ENCODE peak calls at places on chromosomes 5 and 9, in ten cellular contexts. V is right cardiac atrium; W is body of pancreas; K is H9; Z is thoracic aorta; R is CD4-positive, alpha-beta memory T cell; C is sigmoid colon; I is A549; O is brain microvascular endothelial cell; Q is breast epithelium. N is an unnamed sample.
A peak's percentile ranks its signal among the peaks of the same experiment; 100 is the strongest.

GRCh38 chr5:126108505-126108904 is 314.7 kb upstream of the GRAMD2B start:
- DNase-seq in V (no peak), W (no peak), K (peak; percentile 36), Z (no peak), R (no peak), C (no peak), I (no peak), O (no peak), Q (no peak), N (no peak)

GRCh38 chr9:98530806-98531386 is 177.8 kb downstream of the GABBR2 start:
- DNase-seq in V (no peak), W (no peak), K (no peak), Z (no peak), R (no peak), C (no peak), I (no peak), O (no peak), Q (no peak), N (no peak)

GRCh38 chr5:388266-389196 is 54.4 kb upstream of the EXOC3 start:
- DNase-seq in V (no peak), W (no peak), K (no peak), Z (no peak), R (no peak), C (peak; percentile 59), I (no peak), O (no peak), Q (no peak), N (no peak)

GRCh38 chr5:123147741-123148140 is 58.7 kb downstream of the PRDM6 start:
- DNase-seq in V (no peak), W (no peak), K (no peak), Z (no peak), R (no peak), C (no peak), I (no peak), O (no peak), Q (no peak), N (no peak)

GRCh38 chr9:114367406-114367805 is 20.4 kb downstream of the AKNA start:
- DNase-seq in V (no peak), W (no peak), K (no peak), Z (no peak), R (no peak), C (no peak), I (no peak), O (no peak), Q (no peak), N (no peak)

GRCh38 chr9:74729129-74729710 is 158.5 kb downstream of the TRPM6 start:
- DNase-seq in V (no peak), W (no peak), K (no peak), Z (no peak), R (no peak), C (no peak), I (no peak), O (no peak), Q (no peak), N (peak; percentile 68)

GRCh38 chr5:167352801-167353200 is 938.6 kb upstream of the WWC1 start:
- DNase-seq in V (no peak), W (no peak), K (no peak), Z (no peak), R (no peak), C (no peak), I (no peak), O (no peak), Q (no peak), N (no peak)

GRCh38 chr5:143782588-143783386 is 29.2 kb upstream of the HMHB1 start:
- DNase-seq in V (no peak), W (no peak), K (peak; percentile 44), Z (no peak), R (no peak), C (no peak), I (no peak), O (no peak), Q (no peak), N (no peak)

GRCh38 chr5:173290477-173291131 is 37.6 kb downstream of the STC2 start:
- DNase-seq in V (no peak), W (no peak), K (no peak), Z (no peak), R (no peak), C (peak; percentile 72), I (no peak), O (no peak), Q (no peak), N (no peak)

GRCh38 chr9:115969096-115969495 is 184.5 kb upstream of the PAPPA start:
- DNase-seq in V (no peak), W (no peak), K (no peak), Z (no peak), R (no peak), C (no peak), I (no peak), O (no peak), Q (no peak), N (no peak)

GRCh38 chr9:128972956-128973355 is 25.5 kb downstream of the NUP188 start:
- DNase-seq in V (no peak), W (no peak), K (no peak), Z (no peak), R (no peak), C (no peak), I (peak; percentile 32), O (peak; percentile 71), Q (no peak), N (no peak)

GRCh38 chr5:80865547-80865946 is 94.6 kb upstream of the RASGRF2 start:
- DNase-seq in V (no peak), W (no peak), K (no peak), Z (no peak), R (no peak), C (no peak), I (no peak), O (no peak), Q (no peak), N (no peak)

GRCh38 chr5:9774472-9775079 is 144.4 kb upstream of the TAS2R1 start:
- DNase-seq in V (no peak), W (no peak), K (no peak), Z (no peak), R (no peak), C (no peak), I (no peak), O (peak; percentile 90), Q (no peak), N (peak; percentile 77)

GRCh38 chr5:72531496-72532190 is 24.4 kb upstream of the ZNF366 start:
- DNase-seq in V (no peak), W (no peak), K (no peak), Z (no peak), R (no peak), C (no peak), I (no peak), O (no peak), Q (no peak), N (no peak)

DNA sequence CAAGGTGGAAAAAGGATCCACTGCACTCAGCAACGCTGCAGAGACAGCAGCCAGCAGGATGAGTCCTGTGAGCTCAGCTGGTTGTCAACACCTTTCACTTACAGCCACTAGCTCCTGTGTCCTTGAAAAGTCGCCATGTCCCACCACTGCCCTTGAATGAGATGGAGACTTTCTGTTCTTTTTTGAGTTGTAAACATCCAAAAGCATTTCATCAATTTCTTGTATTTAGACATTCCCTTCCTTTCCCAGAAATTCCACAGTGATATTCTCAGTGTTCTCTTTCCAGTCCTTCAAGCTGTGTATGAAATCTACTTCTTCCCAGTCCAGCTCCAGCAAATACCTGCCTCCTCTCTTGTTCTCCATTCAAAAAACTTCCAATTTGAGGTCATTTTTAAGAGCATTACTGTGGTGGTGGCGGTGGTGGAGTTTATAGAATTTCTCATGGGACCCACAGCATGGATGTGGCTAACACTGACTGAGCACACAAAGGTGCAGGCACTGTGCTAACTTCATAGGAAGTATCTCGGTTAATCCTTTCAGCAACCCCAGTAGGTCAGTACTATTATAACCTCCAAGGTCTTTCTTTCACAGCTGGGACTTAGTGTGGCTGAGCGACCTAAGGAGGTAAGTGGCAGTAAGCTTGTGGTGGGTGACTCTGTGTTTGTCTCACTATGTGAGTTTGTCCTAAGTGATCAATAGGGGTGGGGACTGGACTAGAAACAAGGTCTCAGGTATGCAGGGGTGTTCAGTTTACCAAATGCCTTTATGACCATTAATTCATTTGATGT is 15.0 kb upstream of the GPX3 start:
- DNase-seq in V (peak; percentile 64), W (peak; percentile 42), K (no peak), Z (no peak), R (no peak), C (peak; percentile 91), I (no peak), O (no peak), Q (no peak), N (peak; percentile 19)
- H3K27ac ChIP-seq in V (peak overlapping the region; percentile 83), W (no peak overlapping the region), K (no peak overlapping the region), Z (peak overlapping the region; percentile 3), R (no peak overlapping the region), C (peak overlapping the region; percentile 88), I (no peak overlapping the region), O (no peak overlapping the region), Q (peak overlapping the region; percentile 82), N (no peak overlapping the region)

GRCh38 chr5:140239461-140239860 is 63.4 kb downstream of the PFDN1 start:
- DNase-seq in V (no peak), W (no peak), K (no peak), Z (no peak), R (no peak), C (no peak), I (no peak), O (no peak), Q (no peak), N (no peak)

GRCh38 chr5:140238756-140239155 is 63.8 kb downstream of the CYSTM1 start:
- DNase-seq in V (no peak), W (no peak), K (no peak), Z (no peak), R (no peak), C (no peak), I (no peak), O (no peak), Q (no peak), N (no peak)

GRCh38 chr5:140240987-140241706 is 61.8 kb downstream of the PFDN1 start:
- DNase-seq in V (peak; percentile 95), W (peak; percentile 93), K (peak; percentile 90), Z (peak; percentile 73), R (no peak), C (peak; percentile 97), I (peak; percentile 34), O (peak; percentile 94), Q (peak; percentile 71), N (peak; percentile 42)

GRCh38 chr5:140242099-140242498 is 60.8 kb downstream of the PFDN1 start:
- DNase-seq in V (no peak), W (no peak), K (peak; percentile 54), Z (no peak), R (no peak), C (no peak), I (no peak), O (no peak), Q (no peak), N (peak; percentile 22)

GRCh38 chr5:140239939-140240700 is 62.8 kb downstream of the PFDN1 start:
- DNase-seq in V (peak; percentile 80), W (peak; percentile 71), K (peak; percentile 87), Z (no peak), R (peak; percentile 37), C (peak; percentile 81), I (peak; percentile 82), O (peak; percentile 61), Q (peak; percentile 56), N (peak; percentile 76)
- H3K27ac ChIP-seq in V (no peak overlapping the region), W (peak overlapping the region; percentile 51), K (no peak overlapping the region), Z (no peak overlapping the region), R (no peak overlapping the region), C (peak overlapping the region; percentile 67), I (no peak overlapping the region), O (no peak overlapping the region), Q (no peak overlapping the region), N (no peak overlapping the region)

GRCh38 chr9:135110416-135110815 is 22.9 kb downstream of the OLFM1 start:
- DNase-seq in V (no peak), W (no peak), K (no peak), Z (no peak), R (no peak), C (no peak), I (no peak), O (no peak), Q (no peak), N (no peak)
- H3K27ac ChIP-seq in V (no peak overlapping the region), W (no peak overlapping the region), K (no peak overlapping the region), Z (no peak overlapping the region), R (no peak overlapping the region), C (no peak overlapping the region), I (no peak overlapping the region), O (no peak overlapping the region), Q (no peak overlapping the region), N (no peak overlapping the region)

GRCh38 chr9:124652203-124652992 is 118.7 kb downstream of the NR6A1 start:
- DNase-seq in V (no peak), W (no peak), K (no peak), Z (no peak), R (no peak), C (no peak), I (peak; percentile 48), O (peak; percentile 44), Q (no peak), N (no peak)
- H3K27ac ChIP-seq in V (no peak overlapping the region), W (no peak overlapping the region), K (no peak overlapping the region), Z (peak overlapping the region; percentile 16), R (no peak overlapping the region), C (no peak overlapping the region), I (no peak overlapping the region), O (peak overlapping the region; percentile 23), Q (no peak overlapping the region), N (no peak overlapping the region)